ENCODE peak calls at places on chromosomes 4 and X, in eight cellular contexts. T is activated naive CD4-positive, alpha-beta T cell treated with anti-CD3 and anti-CD28 coated beads for 36 hours; F is NCI-H226; Z is neuronal stem cell; K is DMS153; L is neural progenitor cell; C is stimulated activated CD4-positive, alpha-beta T cell treated with anti-CD3 and anti-CD28 coated beads, Interleukin-12 subunit alpha, Interleukin-12 subunit beta, amount 100 ng/mL, for 4 hours; O is dermis blood vessel endothelial cell. M is an unnamed sample.
A peak's percentile ranks its signal among the peaks of the same experiment; 100 is the strongest.

GRCh38 chr4:61527886-61528285 is 327.8 kb downstream of the ADGRL3 start:
- DNase-seq in T (no peak), F (no peak), Z (no peak), K (no peak), L (no peak), C (no peak), O (no peak), M (no peak)

GRCh38 chrX:153514259-153514658 is 3.2 kb upstream of the ATP2B3 start:
- DNase-seq in T (no peak), F (no peak), Z (no peak), K (no peak), L (no peak), C (no peak), O (no peak), M (no peak)

GRCh38 chr4:176882201-176882600 is 89.5 kb upstream of the VEGFC start:
- DNase-seq in T (no peak), F (no peak), Z (no peak), K (no peak), L (no peak), C (no peak), O (peak; percentile 50), M (no peak)

GRCh38 chrX:147478899-147479298 is 432.8 kb upstream of the FMR1 start:
- DNase-seq in T (no peak), F (no peak), Z (no peak), K (no peak), L (no peak), C (no peak), O (no peak), M (no peak)

GRCh38 chr4:89290727-89291126 is 16.9 kb downstream of the GPRIN3 start:
- DNase-seq in T (no peak), F (no peak), Z (no peak), K (no peak), L (no peak), C (no peak), O (no peak), M (peak; percentile 54)

GRCh38 chr4:6142935-6143602 is 57.3 kb downstream of the JAKMIP1 start:
- DNase-seq in T (no peak), F (no peak), Z (no peak), K (no peak), L (no peak), C (no peak), O (no peak), M (no peak)

GRCh38 chrX:111634823-111635410 is 46.1 kb upstream of the ALG13 start:
- DNase-seq in T (no peak), F (no peak), Z (no peak), K (no peak), L (no peak), C (no peak), O (no peak), M (no peak)

GRCh38 chr4:170198742-170199141 is 109.0 kb upstream of the AADAT start:
- DNase-seq in T (no peak), F (no peak), Z (no peak), K (no peak), L (no peak), C (no peak), O (no peak), M (no peak)

GRCh38 chrX:34300871-34301270 is 168.8 kb upstream of the FAM47A start:
- DNase-seq in T (peak; percentile 24), F (no peak), Z (peak; percentile 2), K (no peak), L (peak; percentile 74), C (no peak), O (peak; percentile 74), M (peak; percentile 10)

GRCh38 chrX:14673764-14674163 is 144.4 kb downstream of the GLRA2 start:
- DNase-seq in T (peak; percentile 29), F (peak; percentile 80), Z (no peak), K (peak; percentile 2), L (no peak), C (no peak), O (peak; percentile 63), M (peak; percentile 20)

GRCh38 chr4:99615210-99615834 is 40.7 kb downstream of the MTTP start:
- DNase-seq in T (no peak), F (no peak), Z (no peak), K (no peak), L (no peak), C (no peak), O (no peak), M (no peak)

GRCh38 chr4:41160010-41160789 is 54.1 kb downstream of the APBB2 start:
- DNase-seq in T (no peak), F (peak; percentile 98), Z (no peak), K (no peak), L (no peak), C (no peak), O (peak; percentile 99), M (no peak)

GRCh38 chr4:54268151-54268550 is 39.1 kb downstream of the PDGFRA start:
- DNase-seq in T (no peak), F (no peak), Z (no peak), K (no peak), L (no peak), C (no peak), O (no peak), M (no peak)

GRCh38 chrX:50402886-50403285 is 67.7 kb downstream of the DGKK start:
- DNase-seq in T (no peak), F (no peak), Z (no peak), K (no peak), L (no peak), C (no peak), O (no peak), M (no peak)

GRCh38 chr4:22692736-22693135 is at the start of gene GBA3:
- DNase-seq in T (no peak), F (no peak), Z (no peak), K (no peak), L (peak; percentile 8), C (no peak), O (no peak), M (no peak)

GRCh38 chr4:182869697-182870096 is 47.5 kb downstream of the DCTD start:
- DNase-seq in T (no peak), F (no peak), Z (no peak), K (no peak), L (no peak), C (no peak), O (peak; percentile 23), M (no peak)

GRCh38 chrX:52420824-52421443 is 52.1 kb downstream of the XAGE2 start:
- DNase-seq in T (no peak), F (no peak), Z (no peak), K (no peak), L (no peak), C (no peak), O (no peak), M (no peak)

M was measured in activated CD4-positive, alpha-beta memory T cell treated with anti-CD3 and anti-CD28 coated beads for 36 hours.